ENCODE peak calls at places on chromosomes 11 and 22, in six cellular contexts. One of them, this sample, is unnamed.

GRCh38 chr11:67271548-67272284 is 5.4 kb downstream of the GRK2 start:
- DNase-seq in ovary: no peak
- DNase-seq in left colon: peak; percentile 30
- DNase-seq in NCI-H2107: peak; percentile 76
- DNase-seq in fibroblast of lung: no peak
- DNase-seq in activated CD4-positive, CD25-positive, alpha-beta regulatory T cell treated with anti-CD3 and anti-CD28 coated beads, Interleukin-2, amount 50 U/mL, for 16 hours: no peak
- DNase-seq in this sample: no peak

GRCh38 chr11:36131719-36132349 is 157.4 kb downstream of the COMMD9 start:
- DNase-seq in ovary: peak; percentile 63
- DNase-seq in left colon: no peak
- DNase-seq in NCI-H2107: no peak
- DNase-seq in fibroblast of lung: no peak
- DNase-seq in activated CD4-positive, CD25-positive, alpha-beta regulatory T cell treated with anti-CD3 and anti-CD28 coated beads, Interleukin-2, amount 50 U/mL, for 16 hours: no peak
- DNase-seq in this sample: peak; percentile 51

GRCh38 chr11:93236741-93237675 is 39.2 kb upstream of the SLC36A4 start:
- DNase-seq in ovary: peak; percentile 15
- DNase-seq in left colon: no peak
- DNase-seq in NCI-H2107: no peak
- DNase-seq in fibroblast of lung: peak; percentile 38
- DNase-seq in activated CD4-positive, CD25-positive, alpha-beta regulatory T cell treated with anti-CD3 and anti-CD28 coated beads, Interleukin-2, amount 50 U/mL, for 16 hours: no peak
- DNase-seq in this sample: peak; percentile 26

GRCh38 chr11:15716550-15716949 is 601.8 kb downstream of the INSC start:
- DNase-seq in ovary: no peak
- DNase-seq in left colon: no peak
- DNase-seq in NCI-H2107: no peak
- DNase-seq in fibroblast of lung: peak; percentile 71
- DNase-seq in activated CD4-positive, CD25-positive, alpha-beta regulatory T cell treated with anti-CD3 and anti-CD28 coated beads, Interleukin-2, amount 50 U/mL, for 16 hours: no peak
- DNase-seq in this sample: no peak

GRCh38 chr22:45836418-45836817 is 140.5 kb downstream of the WNT7B start:
- DNase-seq in ovary: no peak
- DNase-seq in left colon: no peak
- DNase-seq in NCI-H2107: no peak
- DNase-seq in fibroblast of lung: no peak
- DNase-seq in activated CD4-positive, CD25-positive, alpha-beta regulatory T cell treated with anti-CD3 and anti-CD28 coated beads, Interleukin-2, amount 50 U/mL, for 16 hours: no peak
- DNase-seq in this sample: no peak

GRCh38 chr22:50363411-50364194 is 20.5 kb downstream of the PPP6R2 start:
- DNase-seq in ovary: no peak
- DNase-seq in left colon: no peak
- DNase-seq in NCI-H2107: no peak
- DNase-seq in fibroblast of lung: no peak
- DNase-seq in activated CD4-positive, CD25-positive, alpha-beta regulatory T cell treated with anti-CD3 and anti-CD28 coated beads, Interleukin-2, amount 50 U/mL, for 16 hours: no peak
- DNase-seq in this sample: no peak

GRCh38 chr11:10623797-10624761 is 55.6 kb upstream of the LYVE1 start:
- DNase-seq in ovary: peak; percentile 30
- DNase-seq in left colon: no peak
- DNase-seq in NCI-H2107: no peak
- DNase-seq in fibroblast of lung: no peak
- DNase-seq in activated CD4-positive, CD25-positive, alpha-beta regulatory T cell treated with anti-CD3 and anti-CD28 coated beads, Interleukin-2, amount 50 U/mL, for 16 hours: no peak
- DNase-seq in this sample: peak; percentile 36

GRCh38 chr11:12560861-12561260 is 113.4 kb upstream of the TEAD1 start:
- DNase-seq in ovary: no peak
- DNase-seq in left colon: no peak
- DNase-seq in NCI-H2107: no peak
- DNase-seq in fibroblast of lung: no peak
- DNase-seq in activated CD4-positive, CD25-positive, alpha-beta regulatory T cell treated with anti-CD3 and anti-CD28 coated beads, Interleukin-2, amount 50 U/mL, for 16 hours: no peak
- DNase-seq in this sample: no peak

GRCh38 chr22:22031571-22031970 is 49.0 kb upstream of the TOP3B start:
- DNase-seq in ovary: no peak
- DNase-seq in left colon: no peak
- DNase-seq in NCI-H2107: no peak
- DNase-seq in fibroblast of lung: no peak
- DNase-seq in activated CD4-positive, CD25-positive, alpha-beta regulatory T cell treated with anti-CD3 and anti-CD28 coated beads, Interleukin-2, amount 50 U/mL, for 16 hours: no peak
- DNase-seq in this sample: peak; percentile 24

GRCh38 chr11:2587976-2588748 is 111.6 kb downstream of the KCNQ1OT1 start:
- DNase-seq in ovary: peak; percentile 7
- DNase-seq in left colon: peak; percentile 19
- DNase-seq in NCI-H2107: no peak
- DNase-seq in fibroblast of lung: no peak
- DNase-seq in activated CD4-positive, CD25-positive, alpha-beta regulatory T cell treated with anti-CD3 and anti-CD28 coated beads, Interleukin-2, amount 50 U/mL, for 16 hours: no peak
- DNase-seq in this sample: peak; percentile 1

GRCh38 chr11:70152244-70152643 is 50.9 kb upstream of the FADD start:
- DNase-seq in ovary: no peak
- DNase-seq in left colon: no peak
- DNase-seq in NCI-H2107: no peak
- DNase-seq in fibroblast of lung: no peak
- DNase-seq in activated CD4-positive, CD25-positive, alpha-beta regulatory T cell treated with anti-CD3 and anti-CD28 coated beads, Interleukin-2, amount 50 U/mL, for 16 hours: no peak
- DNase-seq in this sample: no peak

GRCh38 chr11:64725601-64726139 is 2.7 kb upstream of the NRXN2 start:
- DNase-seq in ovary: no peak
- DNase-seq in left colon: no peak
- DNase-seq in NCI-H2107: no peak
- DNase-seq in fibroblast of lung: no peak
- DNase-seq in activated CD4-positive, CD25-positive, alpha-beta regulatory T cell treated with anti-CD3 and anti-CD28 coated beads, Interleukin-2, amount 50 U/mL, for 16 hours: no peak
- DNase-seq in this sample: no peak

GRCh38 chr11:121615506-121615905 is 162.7 kb upstream of the SORL1-AS1 start:
- DNase-seq in ovary: no peak
- DNase-seq in left colon: no peak
- DNase-seq in NCI-H2107: no peak
- DNase-seq in fibroblast of lung: peak; percentile 73
- DNase-seq in activated CD4-positive, CD25-positive, alpha-beta regulatory T cell treated with anti-CD3 and anti-CD28 coated beads, Interleukin-2, amount 50 U/mL, for 16 hours: no peak
- DNase-seq in this sample: peak; percentile 38

GRCh38 chr22:23070418-23071162 is at the start of gene GNAZ:
- DNase-seq in ovary: peak; percentile 28
- DNase-seq in left colon: no peak
- DNase-seq in NCI-H2107: no peak
- DNase-seq in fibroblast of lung: peak; percentile 10
- DNase-seq in activated CD4-positive, CD25-positive, alpha-beta regulatory T cell treated with anti-CD3 and anti-CD28 coated beads, Interleukin-2, amount 50 U/mL, for 16 hours: no peak
- DNase-seq in this sample: no peak

GRCh38 chr11:62360685-62361084 is 23.4 kb downstream of the ASRGL1 start:
- DNase-seq in ovary: no peak
- DNase-seq in left colon: no peak
- DNase-seq in NCI-H2107: no peak
- DNase-seq in fibroblast of lung: no peak
- DNase-seq in activated CD4-positive, CD25-positive, alpha-beta regulatory T cell treated with anti-CD3 and anti-CD28 coated beads, Interleukin-2, amount 50 U/mL, for 16 hours: no peak
- DNase-seq in this sample: no peak

GRCh38 chr22:34808618-34809017 is 257.3 kb upstream of the ISX start:
- DNase-seq in ovary: no peak
- DNase-seq in left colon: no peak
- DNase-seq in NCI-H2107: no peak
- DNase-seq in fibroblast of lung: peak; percentile 29
- DNase-seq in activated CD4-positive, CD25-positive, alpha-beta regulatory T cell treated with anti-CD3 and anti-CD28 coated beads, Interleukin-2, amount 50 U/mL, for 16 hours: no peak
- DNase-seq in this sample: no peak

GRCh38 chr22:30921108-30921507 is 47.5 kb downstream of the MORC2 start:
- DNase-seq in ovary: no peak
- DNase-seq in left colon: no peak
- DNase-seq in NCI-H2107: no peak
- DNase-seq in fibroblast of lung: no peak
- DNase-seq in activated CD4-positive, CD25-positive, alpha-beta regulatory T cell treated with anti-CD3 and anti-CD28 coated beads, Interleukin-2, amount 50 U/mL, for 16 hours: no peak
- DNase-seq in this sample: no peak

GRCh38 chr11:62402226-62402625 is 16.6 kb upstream of the SCGB1A1 start:
- DNase-seq in ovary: peak; percentile 83
- DNase-seq in left colon: peak; percentile 67
- DNase-seq in NCI-H2107: no peak
- DNase-seq in fibroblast of lung: no peak
- DNase-seq in activated CD4-positive, CD25-positive, alpha-beta regulatory T cell treated with anti-CD3 and anti-CD28 coated beads, Interleukin-2, amount 50 U/mL, for 16 hours: no peak
- DNase-seq in this sample: no peak